ENCODE peak calls at places on chromosomes 7 and 10, in eight cellular contexts. F is heart left ventricle, H is body of pancreas, C is IMR-90, Y is A549, Q is HCT116, T is spleen, J is ovary. B is an unnamed sample.
A peak's percentile ranks its signal among the peaks of the same experiment; 100 is the strongest.

GRCh38 chr7:149704507-149704906 is 68.9 kb downstream of the ZNF467 start:
- DNase-seq in J (no peak), Q (no peak), T (no peak), Y (no peak), H (no peak), C (peak; percentile 48), F (no peak), B (no peak)

GRCh38 chr10:11863353-11864105 is 40.4 kb downstream of the PROSER2 start:
- DNase-seq in T (peak; percentile 73), C (no peak), Y (no peak), J (no peak), Q (no peak), H (no peak), F (no peak), B (no peak)

GRCh38 chr10:59382831-59383295 is 20.5 kb upstream of the FAM13C start:
- DNase-seq in H (no peak), Y (no peak), C (peak; percentile 93), F (no peak), J (peak; percentile 26), Q (no peak), T (no peak), B (no peak)

GRCh38 chr10:32680803-32681557 is 235.0 kb downstream of the CCDC7 start:
- DNase-seq in J (no peak), F (no peak), H (no peak), Q (peak; percentile 16), T (no peak), Y (no peak), C (no peak), B (no peak)

GRCh38 chr10:70786799-70787415 is 1.7 kb upstream of the TBATA start:
- DNase-seq in Q (no peak), J (no peak), T (no peak), H (no peak), Y (no peak), C (peak; percentile 26), F (no peak), B (no peak)

GRCh38 chr7:122068999-122069398 is 75.0 kb downstream of the AASS start:
- DNase-seq in Q (no peak), F (no peak), H (no peak), J (no peak), T (no peak), C (no peak), Y (no peak), B (no peak)

GRCh38 chr10:71579668-71580067 is 139.9 kb downstream of the C10orf105 start:
- DNase-seq in F (no peak), J (no peak), T (no peak), C (no peak), Q (no peak), H (no peak), Y (no peak), B (no peak)

GRCh38 chr7:111256391-111256790 is 165.5 kb downstream of the LRRN3 start:
- DNase-seq in F (no peak), C (no peak), H (no peak), J (no peak), T (no peak), Q (no peak), Y (no peak), B (no peak)

DNA sequence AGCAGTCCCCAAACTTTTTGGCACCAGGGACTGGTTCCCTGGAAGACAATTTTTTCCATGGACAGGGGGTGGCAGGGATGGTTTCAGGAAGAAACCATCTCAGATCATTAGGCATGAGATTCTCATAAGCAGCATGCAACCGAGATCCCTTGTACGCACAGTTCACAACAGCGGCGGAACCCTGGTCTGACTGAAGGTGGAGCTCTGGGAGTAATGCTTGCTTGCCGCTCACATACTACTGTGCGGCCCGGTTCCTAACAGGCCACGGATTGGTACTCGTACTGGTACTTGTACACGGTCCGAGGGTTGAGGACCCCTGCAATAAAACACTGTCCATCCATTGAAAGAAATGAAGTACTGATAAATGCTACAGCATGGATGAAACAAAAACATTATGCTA is 32.8 kb downstream of the MKRN1 start:
- DNase-seq in H (no peak), C (no peak), F (no peak), T (peak; percentile 48), Y (no peak), Q (no peak), J (no peak), B (no peak)
- H3K4me3 ChIP-seq in H (no peak overlapping the region), C (no peak overlapping the region), F (no peak overlapping the region), T (no peak overlapping the region), Y (no peak overlapping the region), Q (no peak overlapping the region), J (no peak overlapping the region), B (no peak overlapping the region)

DNA sequence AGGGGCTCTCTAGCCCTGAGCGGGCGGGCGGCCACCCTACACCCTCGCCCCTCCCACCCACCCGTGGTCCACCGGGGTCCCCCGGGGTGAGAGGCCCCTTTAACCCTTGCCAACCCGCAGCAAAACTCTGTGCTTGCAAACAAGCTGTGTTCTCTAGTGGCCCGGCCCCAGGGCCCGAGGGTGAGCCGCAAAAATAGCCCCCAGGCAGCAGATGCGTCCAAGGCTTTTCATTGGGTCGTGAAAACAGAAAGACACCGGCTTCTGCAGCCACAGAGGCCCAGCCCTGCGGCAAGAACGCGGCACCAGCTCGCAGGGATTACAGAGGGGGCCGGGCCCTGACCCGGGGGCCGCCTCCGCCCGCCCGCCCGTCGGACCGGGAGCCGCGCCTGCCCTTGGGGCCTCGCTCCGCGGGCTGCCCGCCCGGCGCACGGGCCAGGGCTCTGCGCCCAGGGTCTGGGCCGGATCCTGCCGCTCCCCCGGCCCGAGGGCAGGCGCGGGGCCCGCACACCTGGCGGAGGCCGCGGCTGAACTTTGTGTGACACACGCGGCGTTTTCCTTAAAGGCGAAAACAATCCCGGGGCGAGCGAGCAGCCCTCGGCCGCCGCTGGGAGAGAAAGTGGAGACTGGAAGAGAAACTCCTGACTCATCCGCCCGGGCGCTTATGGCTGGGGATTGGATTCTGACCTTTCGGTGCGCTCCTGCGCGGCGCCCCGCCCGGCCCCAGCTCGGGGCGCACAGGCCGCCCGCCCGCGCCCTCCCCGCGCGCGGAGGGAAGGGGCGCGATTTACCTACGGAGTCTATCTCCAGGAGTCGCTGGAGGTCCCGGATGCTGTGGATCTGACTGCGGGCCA is 2.8 kb downstream of the PDGFA start:
- DNase-seq in Q (no peak), C (peak; percentile 80), J (peak; percentile 56), Y (peak; percentile 62), T (no peak), F (peak; percentile 67), H (peak; percentile 66), B (no peak)
- TF ChIP-seq POLR2A in Q (no peak), C (no peak), J (no peak), Y (no peak), T (no peak), F (no peak), H (peak; percentile 52), B (no peak)

GRCh38 chr7:76211216-76211615 is 9.5 kb downstream of the SRRM3 start:
- DNase-seq in Q (no peak), J (no peak), T (no peak), C (no peak), H (no peak), F (no peak), Y (no peak), B (no peak)
- H3K4me3 ChIP-seq in Q (no peak overlapping the region), J (no peak overlapping the region), T (no peak overlapping the region), C (no peak overlapping the region), H (no peak overlapping the region), F (no peak overlapping the region), Y (no peak overlapping the region), B (no peak overlapping the region)

GRCh38 chr10:103772096-103772845 is 83.1 kb downstream of the SH3PXD2A start:
- DNase-seq in C (peak; percentile 98), J (peak; percentile 81), Y (peak; percentile 50), H (peak; percentile 49), Q (peak; percentile 62), F (peak; percentile 91), T (peak; percentile 90), B (peak; percentile 79)
- TF ChIP-seq POLR2A in C (peak; percentile 20), J (no peak), Y (no peak), H (no peak), Q (peak; percentile 50), F (no peak), T (no peak), B (no peak)

DNA sequence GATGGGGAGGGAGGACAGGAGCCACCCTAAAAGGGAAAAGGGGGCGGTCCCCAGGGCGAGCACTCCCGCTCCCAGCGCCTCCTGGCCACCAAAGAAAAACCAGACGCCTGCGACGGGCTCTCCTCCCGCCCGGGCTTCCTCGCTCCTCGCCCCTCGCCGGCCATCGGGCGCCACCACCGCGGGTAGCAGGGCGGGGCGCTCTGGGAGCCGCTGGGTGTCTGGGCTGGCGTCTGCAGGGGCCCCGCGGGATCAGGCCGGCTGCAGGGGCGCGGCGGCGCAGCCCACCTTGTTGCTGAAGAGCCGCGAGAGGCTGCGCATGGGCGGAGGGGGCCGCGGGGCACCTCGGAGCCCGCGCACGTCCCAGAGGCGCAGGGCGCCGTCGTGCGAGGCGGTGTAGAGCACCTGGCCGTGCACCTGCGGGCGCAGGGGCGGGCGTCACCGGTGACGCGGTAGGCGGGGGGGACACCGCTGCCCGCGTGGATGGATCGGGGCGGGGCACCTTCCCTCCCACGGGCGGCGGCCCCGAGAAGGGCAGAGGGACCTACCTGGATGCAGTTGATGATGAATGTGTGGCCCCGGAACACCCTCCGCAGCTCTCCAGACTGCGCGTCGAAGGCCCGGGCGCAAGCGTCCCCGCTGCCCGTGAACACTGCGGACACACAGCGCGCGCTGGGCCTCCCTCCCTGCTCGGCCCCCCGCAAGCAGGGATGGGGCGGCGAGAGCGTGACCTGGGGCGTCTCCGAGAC is 28.3 kb downstream of the WDR86 start:
- DNase-seq in Y (no peak), F (no peak), C (no peak), Q (no peak), J (peak; percentile 44), H (no peak), T (peak; percentile 81), B (no peak)
- H3K4me3 ChIP-seq in Y (peak overlapping the region; percentile 18), F (peak overlapping the region; percentile 43), C (no peak overlapping the region), Q (no peak overlapping the region), J (peak overlapping the region; percentile 12), H (no peak overlapping the region), T (peak overlapping the region; percentile 41), B (peak overlapping the region; percentile 18)

GRCh38 chr10:29588640-29589421 is 45.9 kb downstream of the SVIL start:
- DNase-seq in Q (no peak), Y (no peak), T (no peak), F (no peak), J (no peak), C (peak; percentile 55), H (no peak), B (no peak)

GRCh38 chr10:29586509-29586908 is 48.3 kb downstream of the SVIL start:
- DNase-seq in C (no peak), J (no peak), Q (no peak), H (no peak), T (no peak), Y (no peak), F (no peak), B (no peak)

GRCh38 chr10:29583674-29584073 is 51.1 kb downstream of the SVIL start:
- DNase-seq in T (no peak), F (no peak), H (no peak), Y (no peak), C (peak; percentile 60), J (no peak), Q (no peak), B (no peak)

GRCh38 chr10:29584436-29584835 is 50.3 kb downstream of the SVIL start:
- DNase-seq in C (no peak), J (no peak), H (no peak), Y (no peak), T (no peak), F (no peak), Q (no peak), B (no peak)

DNA sequence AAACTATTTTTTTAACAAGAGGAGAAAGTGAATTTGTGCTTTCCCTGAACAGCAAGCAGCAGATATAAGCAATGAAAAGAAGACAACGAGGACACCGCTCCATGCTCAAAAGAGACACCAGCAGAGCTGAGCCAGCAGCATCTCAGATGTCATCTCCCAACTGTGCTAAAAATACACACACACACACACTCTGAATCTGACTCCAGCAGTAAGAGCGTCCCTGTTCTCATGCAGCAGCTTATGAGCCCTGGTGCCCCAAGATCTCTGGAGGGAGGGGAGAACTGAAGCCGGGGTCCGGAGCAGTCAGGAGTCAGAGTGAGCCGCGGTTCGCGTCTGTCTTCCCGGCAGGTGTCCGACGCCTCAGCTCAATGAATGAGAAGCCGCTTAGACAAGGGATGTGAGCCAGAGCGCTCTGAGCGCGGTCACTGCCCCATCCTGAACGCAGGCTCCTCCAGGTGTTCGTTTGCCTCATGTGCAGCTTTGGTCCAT is 49.2 kb downstream of the SVIL start:
- DNase-seq in H (no peak), Q (no peak), T (no peak), J (no peak), Y (no peak), C (peak; percentile 28), F (no peak), B (peak; percentile 56)
- TF ChIP-seq POLR2A in H (no peak), Q (no peak), T (no peak), J (no peak), Y (no peak), C (no peak), F (no peak), B (no peak)

B was measured in testis.